ENCODE peak calls at places on chromosome 22, in ten cellular contexts. Z is choroid plexus epithelial cell; Q is A673; B is lower lobe of right lung; G is MCF 10A; A is endothelial cell; T is CD4-positive, alpha-beta T cell; U is tibial nerve; C is omental fat pad; F is astrocyte of the spinal cord. K is an unnamed sample.

GRCh38 chr22:48719978-48720661 is 1107.6 kb downstream of the BRD1 start:
- DNase-seq in A (peak), B (no peak), G (no peak), T (no peak), Q (peak), C (no peak), U (no peak), Z (no peak), F (no peak), K (no peak)

GRCh38 chr22:49620003-49620556 is 207.6 kb downstream of the BRD1 start:
- DNase-seq in Z (no peak), Q (no peak), C (no peak), G (no peak), F (no peak), B (no peak), A (no peak), T (no peak), U (no peak), K (no peak)

GRCh38 chr22:31436132-31436531 is 36.7 kb downstream of the DRG1 start:
- DNase-seq in C (no peak), A (no peak), B (no peak), T (no peak), Z (peak), Q (no peak), F (no peak), U (no peak), G (no peak), K (no peak)

GRCh38 chr22:48756146-48757111 is 1071.2 kb downstream of the BRD1 start:
- DNase-seq in A (peak), B (peak), C (peak), Q (no peak), U (no peak), T (no peak), Z (no peak), G (no peak), F (no peak), K (no peak)

GRCh38 chr22:32646476-32646875 is 155.0 kb upstream of the TIMP3 start:
- DNase-seq in B (no peak), C (no peak), T (no peak), F (no peak), Q (no peak), U (no peak), G (no peak), Z (no peak), A (no peak), K (no peak)

GRCh38 chr22:46588279-46589140 is 31.7 kb upstream of the GRAMD4 start:
- DNase-seq in T (no peak), C (no peak), G (no peak), A (no peak), F (no peak), Q (no peak), Z (no peak), U (no peak), B (peak), K (no peak)

GRCh38 chr22:37544955-37545702 is 15.2 kb upstream of the CDC42EP1 start:
- DNase-seq in A (peak), Z (peak), T (peak), Q (peak), G (peak), F (peak), U (peak), B (peak), C (peak), K (peak)

GRCh38 chr22:47850644-47851151 is 1088.2 kb downstream of the TBC1D22A start:
- DNase-seq in U (no peak), G (no peak), C (no peak), Z (no peak), A (no peak), Q (no peak), F (peak), B (no peak), T (no peak), K (no peak)

GRCh38 chr22:24432059-24432853 is 4.9 kb downstream of the ADORA2A start:
- DNase-seq in G (peak), B (no peak), Q (peak), F (peak), C (no peak), T (no peak), U (no peak), A (no peak), Z (peak), K (no peak)

GRCh38 chr22:21444701-21445436 is 22.3 kb upstream of the TMEM191C start:
- DNase-seq in T (no peak), U (no peak), Z (no peak), C (no peak), F (no peak), G (no peak), A (peak), Q (no peak), B (peak), K (no peak)

GRCh38 chr22:49136816-49137180 is 690.9 kb downstream of the BRD1 start:
- DNase-seq in B (no peak), G (no peak), A (no peak), C (no peak), F (no peak), U (no peak), T (no peak), Z (no peak), Q (no peak), K (no peak)

GRCh38 chr22:41286639-41287091 is 678 bp upstream of the RANGAP1 start:
- DNase-seq in F (no peak), C (no peak), A (peak), G (no peak), B (no peak), U (peak), Z (no peak), T (peak), Q (peak), K (peak)

GRCh38 chr22:42437488-42438292 is 5.5 kb upstream of the NFAM1 start:
- DNase-seq in U (peak), B (peak), Q (peak), A (peak), C (peak), Z (peak), G (peak), F (peak), T (peak), K (peak)

DNA sequence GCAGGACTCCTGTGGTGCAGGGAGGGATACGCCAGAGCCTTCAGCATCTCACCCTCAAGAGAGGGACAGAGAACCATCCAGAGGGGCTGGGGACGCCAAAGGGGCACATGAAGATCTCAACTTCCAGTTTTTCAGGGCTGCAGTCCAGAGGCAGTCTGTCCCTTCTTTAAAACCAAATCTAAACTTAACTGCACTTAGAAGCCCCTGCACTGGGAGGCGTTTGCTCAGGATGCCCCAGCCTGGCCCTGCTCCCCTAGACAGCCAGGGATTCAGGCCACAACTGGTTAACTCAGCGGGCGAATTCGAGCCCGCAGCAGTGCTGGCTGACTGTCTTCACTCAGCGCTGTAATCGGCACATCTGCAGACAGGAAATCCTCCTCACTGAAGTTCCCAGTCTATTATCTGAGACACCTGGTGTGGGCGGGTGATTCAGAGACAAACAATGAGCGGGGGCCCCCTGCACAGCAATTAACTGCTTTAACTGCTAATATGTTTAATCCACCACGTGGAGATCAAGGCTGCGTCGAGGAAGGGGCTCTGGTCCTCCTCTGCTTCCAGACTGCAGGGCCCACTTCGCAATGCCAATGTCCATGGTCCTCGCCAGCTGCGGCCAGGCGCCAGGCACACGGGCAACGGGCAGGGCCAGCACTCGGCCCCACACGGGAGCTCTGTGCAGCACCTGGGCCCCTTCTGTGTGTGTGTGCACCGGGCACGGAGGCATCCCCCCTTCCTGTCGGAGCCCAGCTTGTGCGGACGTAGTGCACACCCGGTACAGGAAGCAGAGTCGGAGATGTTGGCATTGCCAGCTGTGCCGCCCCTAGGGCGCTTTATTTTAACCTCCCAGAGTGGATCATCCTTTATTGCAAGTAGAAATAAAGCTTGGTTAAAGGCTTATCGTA is 36.9 kb upstream of the GNB1L start:
- DNase-seq in F (peak), U (no peak), Z (peak), G (peak), A (peak), Q (peak), B (no peak), T (peak), C (no peak), K (peak)
- TF ChIP-seq CTCF in F (no peak), U (no peak), Z (peak), G (no peak), A (no peak), Q (peak), B (no peak), T (no peak), C (no peak), K (no peak)

DNA sequence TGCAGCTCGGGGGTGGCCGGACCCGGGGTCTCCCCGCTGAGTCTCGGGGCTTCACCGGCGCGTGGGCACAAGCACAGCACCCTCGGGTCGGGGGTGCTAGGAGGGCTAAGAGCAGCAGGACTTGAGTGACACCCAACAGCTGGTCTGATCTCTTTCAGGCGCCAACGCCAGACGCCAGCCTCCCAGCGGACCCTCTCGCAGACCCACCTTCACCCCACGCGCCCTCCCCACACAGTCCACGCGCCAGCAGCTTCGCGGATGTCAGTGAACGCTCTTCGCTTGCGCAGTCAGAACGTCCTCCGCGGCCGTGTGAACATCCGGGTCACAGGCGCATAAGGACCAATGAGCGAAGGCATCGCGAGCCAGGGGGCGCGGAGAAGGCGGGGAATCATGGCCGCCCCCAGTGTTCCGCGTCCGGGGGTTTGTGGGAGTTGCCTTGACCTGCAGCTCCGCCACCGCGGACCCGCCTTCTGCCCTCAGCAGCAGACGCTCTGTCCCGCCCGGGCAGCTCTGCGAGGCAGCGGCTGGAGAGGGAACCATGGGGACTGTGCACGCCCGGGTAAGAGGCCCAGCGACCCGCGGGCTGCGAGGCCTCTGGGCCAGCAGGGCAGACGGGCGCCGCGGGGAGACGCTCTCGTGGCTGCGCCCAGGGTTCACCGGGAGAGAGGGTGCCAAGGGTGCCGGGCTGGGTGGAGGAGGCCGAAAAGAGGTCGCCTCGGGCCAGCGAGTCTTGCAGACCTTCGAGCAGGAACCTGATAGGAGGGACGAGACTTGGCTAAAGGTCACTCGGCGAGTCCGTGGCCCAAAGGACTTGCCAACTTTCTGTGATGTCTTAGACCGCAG is at the start of gene SAMM50:
- DNase-seq in F (peak), Z (peak), T (peak), B (peak), A (peak), G (peak), U (peak), C (peak), Q (peak), K (peak)
- TF ChIP-seq CTCF in F (peak), Z (no peak), T (no peak), B (no peak), A (no peak), G (no peak), U (no peak), C (no peak), Q (no peak), K (no peak)

GRCh38 chr22:35541254-35541748 is 670 bp downstream of the RASD2 start:
- DNase-seq in G (no peak), Q (no peak), U (no peak), A (no peak), C (no peak), F (no peak), B (no peak), T (no peak), Z (no peak), K (no peak)

GRCh38 chr22:35542157-35542971 is 1.7 kb downstream of the RASD2 start:
- DNase-seq in T (no peak), G (no peak), Q (no peak), A (no peak), F (no peak), U (no peak), C (no peak), B (no peak), Z (no peak), K (no peak)

GRCh38 chr22:35544189-35544588 is 3.6 kb downstream of the RASD2 start:
- DNase-seq in Q (no peak), Z (no peak), A (no peak), C (no peak), B (no peak), F (no peak), G (no peak), U (no peak), T (no peak), K (no peak)

GRCh38 chr22:35543702-35544101 is 3.1 kb downstream of the RASD2 start:
- DNase-seq in Q (no peak), G (no peak), Z (no peak), C (no peak), F (no peak), T (no peak), U (no peak), B (no peak), A (no peak), K (no peak)

GRCh38 chr22:35542972-35543516 is 2.4 kb downstream of the RASD2 start:
- DNase-seq in G (no peak), T (no peak), A (no peak), B (no peak), C (no peak), F (no peak), Z (no peak), U (no peak), Q (no peak), K (no peak)
- TF ChIP-seq CTCF in G (no peak), T (no peak), A (no peak), B (no peak), C (no peak), F (no peak), Z (no peak), U (no peak), Q (no peak), K (no peak)

GRCh38 chr22:27925331-27925730 is 6.3 kb upstream of the PITPNB start:
- DNase-seq in F (no peak), C (no peak), Z (no peak), U (no peak), A (no peak), B (no peak), G (no peak), Q (no peak), T (no peak), K (no peak)

GRCh38 chr22:27919943-27920755 is 1.1 kb upstream of the PITPNB start:
- DNase-seq in T (no peak), G (peak), Q (peak), C (no peak), F (peak), A (peak), U (peak), Z (peak), B (no peak), K (peak)

GRCh38 chr22:27918351-27919221 is 470 bp downstream of the PITPNB start:
- DNase-seq in T (peak), C (peak), B (peak), F (peak), U (peak), Q (peak), G (peak), A (peak), Z (peak), K (peak)

DNA sequence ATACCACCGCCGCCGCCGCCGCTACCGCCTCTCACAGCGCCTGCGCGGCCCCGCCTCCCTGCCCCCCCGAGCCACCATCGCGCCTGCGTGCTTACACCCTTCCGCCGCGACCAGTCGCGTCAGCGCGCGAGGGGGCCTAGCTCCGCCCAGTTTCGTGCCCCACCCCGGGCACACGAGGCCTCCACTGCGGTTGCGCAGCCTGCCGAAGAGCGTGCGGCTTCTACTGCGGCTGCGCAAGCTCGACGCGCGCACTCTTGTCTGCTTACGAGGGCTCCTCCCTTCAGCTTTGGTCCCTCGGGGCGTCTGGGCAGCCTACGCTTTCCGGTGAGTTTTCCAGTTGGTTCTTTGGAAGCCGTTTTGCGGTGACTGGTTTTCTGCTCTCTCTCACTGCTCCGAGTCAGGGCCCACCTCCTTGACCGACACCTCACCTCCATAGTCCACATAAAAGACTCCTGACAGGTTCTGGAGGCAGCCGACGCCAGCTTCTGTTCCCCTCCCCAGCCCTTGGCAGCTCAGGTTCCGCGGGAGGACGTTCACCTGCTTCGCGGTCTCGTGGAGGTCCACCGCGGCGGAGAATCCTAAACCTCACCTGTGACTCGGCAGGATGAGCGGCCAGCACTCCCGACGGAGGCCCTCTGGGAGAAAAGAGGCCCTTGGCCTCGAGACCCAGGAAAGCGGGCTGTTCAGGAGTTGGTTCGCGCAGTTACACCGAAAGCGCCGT is at the start of gene PITPNB:
- DNase-seq in A (peak), B (peak), G (peak), U (peak), F (peak), T (peak), Q (peak), Z (peak), C (peak), K (peak)
- TF ChIP-seq CTCF in A (no peak), B (no peak), G (no peak), U (no peak), F (no peak), T (no peak), Q (no peak), Z (no peak), C (no peak), K (no peak)